ENCODE peak calls at places on chromosomes 3 and 15, in seven cellular contexts. C, O, Y, Q, G, R and B are unnamed samples.

GRCh38 chr3:101010316-101010715 is 17.1 kb upstream of the ABI3BP start:
- DNase-seq in G (no peak), C (no peak), Q (no peak), O (no peak), R (no peak), Y (no peak), B (peak)

GRCh38 chr3:36511761-36512496 is 131.6 kb downstream of the STAC start:
- DNase-seq in R (no peak), Q (no peak), Y (no peak), O (no peak), G (no peak), C (no peak), B (no peak)

GRCh38 chr15:24955549-24955929 is 752 bp downstream of the SNRPN start:
- DNase-seq in O (peak), G (no peak), C (no peak), Q (peak), Y (peak), R (no peak), B (no peak)

GRCh38 chr3:98612996-98613517 is 19.6 kb upstream of the CPOX start:
- DNase-seq in O (no peak), Q (no peak), G (no peak), R (no peak), Y (no peak), C (no peak), B (no peak)

GRCh38 chr15:69161878-69162213 is 1.4 kb downstream of the GLCE start:
- DNase-seq in R (no peak), G (no peak), Q (no peak), O (no peak), Y (no peak), C (no peak), B (no peak)

GRCh38 chr3:75981401-75981800 is 196.1 kb upstream of the ZNF717 start:
- DNase-seq in Q (no peak), C (no peak), O (no peak), R (no peak), G (no peak), Y (no peak), B (no peak)

GRCh38 chr3:107412376-107412775 is 35.1 kb downstream of the CCDC54 start:
- DNase-seq in C (no peak), G (no peak), O (no peak), R (no peak), Q (no peak), Y (no peak), B (peak)

GRCh38 chr3:47399016-47399415 is 18.2 kb downstream of the PTPN23 start:
- DNase-seq in C (no peak), Q (no peak), O (no peak), Y (no peak), G (no peak), R (no peak), B (no peak)

GRCh38 chr3:113594066-113594465 is 61.7 kb downstream of the SIDT1 start:
- DNase-seq in Y (no peak), O (no peak), G (no peak), C (no peak), R (no peak), Q (no peak), B (no peak)

GRCh38 chr15:62770752-62771151 is 271.8 kb upstream of the TPM1 start:
- DNase-seq in Q (no peak), O (no peak), R (no peak), C (no peak), Y (no peak), G (no peak), B (peak)